ENCODE peak calls at places on chromosome 18, in seven cellular contexts. P is cardiac fibroblast, E is mesenchymal stem cell, G is H7, U is adipocyte, D is coronary artery, Z is tibial artery. H is an unnamed sample.

GRCh38 chr18:51390695-51391094 is 193.2 kb upstream of the MEX3C start:
- DNase-seq in P (no peak), G (no peak), D (no peak), E (peak), U (no peak), Z (no peak), H (no peak)

GRCh38 chr18:44579028-44579692 is 101.5 kb upstream of the SETBP1 start:
- DNase-seq in E (peak), Z (no peak), P (peak), G (peak), D (no peak), U (peak), H (no peak)

GRCh38 chr18:77164762-77165485 is 32.3 kb upstream of the MBP start:
- DNase-seq in Z (no peak), P (no peak), G (no peak), D (no peak), U (no peak), E (no peak), H (no peak)

GRCh38 chr18:76686737-76687231 is 135.6 kb upstream of the ZNF236 start:
- DNase-seq in P (peak), E (peak), U (peak), G (peak), D (no peak), Z (peak), H (peak)

GRCh38 chr18:8657873-8658521 is 47.4 kb upstream of the MTCL1 start:
- DNase-seq in E (no peak), D (no peak), P (peak), Z (no peak), U (peak), G (peak), H (no peak)

GRCh38 chr18:73891572-73892421 is 255.8 kb downstream of the FBXO15 start:
- DNase-seq in D (no peak), G (peak), Z (no peak), P (no peak), U (no peak), E (no peak), H (no peak)

GRCh38 chr18:73331212-73331772 is 463.5 kb upstream of the NETO1 start:
- DNase-seq in P (no peak), Z (no peak), E (no peak), U (no peak), G (peak), D (no peak), H (no peak)

GRCh38 chr18:63082661-63083531 is 236.7 kb downstream of the BCL2 start:
- DNase-seq in Z (no peak), E (no peak), G (no peak), D (peak), P (peak), U (no peak), H (no peak)

GRCh38 chr18:58241877-58242276 is 197.9 kb downstream of the NEDD4L start:
- DNase-seq in G (no peak), D (no peak), E (peak), U (peak), P (peak), Z (no peak), H (no peak)

GRCh38 chr18:25164837-25165791 is 186.9 kb downstream of the ZNF521 start:
- DNase-seq in U (peak), P (peak), Z (no peak), D (no peak), G (no peak), E (peak), H (no peak)

GRCh38 chr18:49100226-49100968 is 149.6 kb upstream of the SMAD7 start:
- DNase-seq in G (no peak), D (no peak), Z (no peak), U (peak), P (peak), E (peak), H (no peak)

GRCh38 chr18:154151-154550 is 4.2 kb upstream of the USP14 start:
- DNase-seq in G (no peak), E (no peak), Z (no peak), U (no peak), D (no peak), P (peak), H (no peak)

GRCh38 chr18:48827321-48828200 is 123.2 kb downstream of the SMAD7 start:
- DNase-seq in P (peak), D (peak), G (peak), Z (peak), E (peak), U (peak), H (no peak)

GRCh38 chr18:38087538-38087937 is 521.9 kb upstream of the CELF4 start:
- DNase-seq in D (no peak), P (no peak), G (no peak), Z (no peak), E (no peak), U (no peak), H (no peak)

GRCh38 chr18:58078889-58079573 is 35.0 kb downstream of the NEDD4L start:
- DNase-seq in D (no peak), Z (no peak), E (no peak), U (no peak), G (no peak), P (no peak), H (no peak)

GRCh38 chr18:71797554-71797953 is 746.6 kb downstream of the CBLN2 start:
- DNase-seq in Z (no peak), E (no peak), G (no peak), U (no peak), P (no peak), D (no peak), H (no peak)

GRCh38 chr18:54774423-54774822 is 53.9 kb upstream of the RAB27B start:
- DNase-seq in U (peak), E (peak), P (peak), Z (no peak), G (no peak), D (no peak), H (no peak)

GRCh38 chr18:25425030-25425429 is 73.1 kb upstream of the ZNF521 start:
- DNase-seq in D (no peak), E (peak), Z (no peak), G (no peak), P (no peak), U (no peak), H (no peak)

GRCh38 chr18:48422947-48423378 is 13.8 kb upstream of the ZBTB7C start:
- DNase-seq in D (no peak), U (no peak), G (peak), P (no peak), E (no peak), Z (no peak), H (no peak)

GRCh38 chr18:58287626-58288289 is 243.7 kb downstream of the NEDD4L start:
- DNase-seq in E (no peak), P (no peak), U (no peak), G (no peak), Z (no peak), D (no peak), H (no peak)

GRCh38 chr18:53639696-53640095 is 584.8 kb downstream of the MBD2 start:
- DNase-seq in G (no peak), E (no peak), P (no peak), D (no peak), Z (no peak), U (no peak), H (no peak)

GRCh38 chr18:25348361-25349130 is 3.4 kb downstream of the ZNF521 start:
- DNase-seq in G (peak), P (no peak), Z (no peak), D (no peak), E (no peak), U (no peak), H (no peak)

GRCh38 chr18:23884712-23885375 is 129.7 kb upstream of the TTC39C start:
- DNase-seq in Z (peak), E (no peak), U (no peak), G (peak), D (no peak), P (no peak), H (peak)

GRCh38 chr18:7290077-7290476 is 59.2 kb downstream of the LRRC30 start:
- DNase-seq in E (no peak), G (no peak), D (no peak), U (no peak), P (no peak), Z (no peak), H (no peak)

GRCh38 chr18:70371908-70372307 is 83.1 kb downstream of the SOCS6 start:
- DNase-seq in E (no peak), P (no peak), U (no peak), Z (no peak), D (no peak), G (no peak), H (no peak)

GRCh38 chr18:11906926-11907874 is 917 bp downstream of the MPPE1 start:
- DNase-seq in G (no peak), U (no peak), P (peak), Z (no peak), D (no peak), E (peak), H (no peak)

GRCh38 chr18:11031966-11032365 is 117.4 kb downstream of the PIEZO2 start:
- DNase-seq in G (no peak), E (no peak), D (no peak), P (no peak), Z (no peak), U (no peak), H (no peak)

GRCh38 chr18:9831723-9832199 is 54.0 kb upstream of the TXNDC2 start:
- DNase-seq in E (no peak), P (no peak), D (no peak), U (no peak), G (no peak), Z (no peak), H (no peak)

GRCh38 chr18:76604642-76605240 is 109.7 kb upstream of the ZNF516 start:
- DNase-seq in Z (no peak), U (peak), G (no peak), P (peak), E (no peak), D (no peak), H (no peak)

GRCh38 chr18:8339958-8340357 is 269.3 kb upstream of the RAB12 start:
- DNase-seq in D (no peak), P (no peak), Z (no peak), U (no peak), E (no peak), G (no peak), H (no peak)

GRCh38 chr18:69239849-69240248 is 160.8 kb upstream of the DOK6 start:
- DNase-seq in D (no peak), U (no peak), P (no peak), E (no peak), G (no peak), Z (no peak), H (no peak)

GRCh38 chr18:7945882-7946281 is 378.8 kb downstream of the PTPRM start:
- DNase-seq in D (no peak), G (no peak), E (peak), Z (no peak), P (peak), U (peak), H (no peak)

GRCh38 chr18:56021136-56021813 is 433.3 kb upstream of the TCF4 start:
- DNase-seq in D (no peak), E (no peak), Z (no peak), P (peak), U (no peak), G (no peak), H (no peak)

GRCh38 chr18:28432350-28432749 is 255.4 kb upstream of the CDH2 start:
- DNase-seq in D (no peak), P (peak), Z (no peak), E (no peak), G (no peak), U (no peak), H (no peak)

GRCh38 chr18:2651981-2652380 is 3.5 kb upstream of the SMCHD1 start:
- DNase-seq in P (no peak), E (no peak), U (peak), G (no peak), Z (no peak), D (no peak), H (no peak)

GRCh38 chr18:35376742-35377695 is at the start of gene ZNF396:
- DNase-seq in P (peak), E (peak), Z (peak), U (peak), D (peak), G (peak), H (peak)
- H3K4me3 ChIP-seq in P (peak), E (peak), Z (peak), U (peak), D (peak), G (peak), H (peak)

GRCh38 chr18:78782951-78783563 is 196.6 kb upstream of the SALL3 start:
- DNase-seq in D (no peak), Z (peak), E (no peak), G (peak), P (no peak), U (no peak), H (peak)
- H3K4me3 ChIP-seq in D (no peak), Z (no peak), E (no peak), G (no peak), P (no peak), U (no peak), H (no peak)

GRCh38 chr18:32346667-32347066 is 124.0 kb downstream of the GAREM1 start:
- DNase-seq in P (peak), E (peak), Z (no peak), U (peak), D (no peak), G (peak), H (no peak)

GRCh38 chr18:32351014-32351413 is 119.7 kb downstream of the GAREM1 start:
- DNase-seq in E (peak), Z (no peak), U (no peak), D (no peak), P (peak), G (no peak), H (no peak)

GRCh38 chr18:32353257-32353656 is 117.4 kb downstream of the GAREM1 start:
- DNase-seq in D (no peak), Z (no peak), E (no peak), G (no peak), P (no peak), U (no peak), H (no peak)

GRCh38 chr18:32349728-32350395 is 120.8 kb downstream of the GAREM1 start:
- DNase-seq in E (peak), G (no peak), D (peak), P (peak), U (peak), Z (peak), H (no peak)
- H3K4me3 ChIP-seq in E (no peak), G (no peak), D (no peak), P (peak), U (peak), Z (peak), H (no peak)

GRCh38 chr18:64993695-64994094 is 757.1 kb upstream of the CDH7 start:
- DNase-seq in P (no peak), G (no peak), E (no peak), D (no peak), U (no peak), Z (no peak), H (no peak)
- H3K4me3 ChIP-seq in P (no peak), G (no peak), E (no peak), D (no peak), U (no peak), Z (no peak), H (no peak)

GRCh38 chr18:22314406-22314805 is 103.3 kb downstream of the CTAGE1 start:
- DNase-seq in D (no peak), P (peak), E (peak), U (peak), G (no peak), Z (no peak), H (no peak)
- H3K4me3 ChIP-seq in D (no peak), P (no peak), E (no peak), U (peak), G (no peak), Z (no peak), H (no peak)

DNA sequence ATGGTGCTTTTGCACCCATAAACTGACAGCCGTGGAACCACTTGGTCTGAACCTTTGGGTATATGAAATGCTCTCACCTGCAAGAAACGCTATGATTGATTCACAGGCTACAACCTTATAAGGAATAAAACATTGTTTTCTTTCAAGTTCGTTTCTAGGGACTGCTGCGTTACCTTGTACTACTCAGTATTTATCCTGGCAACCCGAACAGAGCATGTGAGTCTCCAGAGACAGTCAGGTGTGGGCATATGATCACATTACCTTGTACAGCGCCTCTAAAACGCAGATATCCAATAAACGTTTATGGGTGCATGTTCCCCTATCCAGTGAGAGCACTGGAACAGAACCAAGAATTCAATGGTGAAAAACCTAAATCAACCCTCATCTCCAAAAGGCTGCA is 1.7 kb downstream of the CCBE1 start:
- DNase-seq in U (no peak), Z (no peak), D (no peak), G (no peak), P (no peak), E (no peak), H (no peak)
- H3K4me3 ChIP-seq in U (peak), Z (no peak), D (no peak), G (no peak), P (peak), E (no peak), H (no peak)